ENCODE peak calls at places on chromosome 19, in five cellular contexts. T is transverse colon, R is ovary, Q is esophagus squamous epithelium, X is IMR-90. H is an unnamed sample. For H3K4me1 and H3K27me3, the result is how much of the 10 kb centered on the place peaks cover.

GRCh38 chr19:16141043-16141442 is 2.4 kb upstream of the HSH2D start:
- DNase-seq in X (no peak), R (no peak), Q (no peak), T (peak), H (no peak)

GRCh38 chr19:52522555-52522954 is 4.9 kb upstream of the ZNF808 start:
- DNase-seq in T (no peak), X (no peak), Q (no peak), R (no peak), H (no peak)

GRCh38 chr19:53772943-53773342 is 51.2 kb downstream of the NLRP12 start:
- DNase-seq in Q (no peak), X (peak), R (peak), T (peak), H (peak)

GRCh38 chr19:13104848-13105646 is 2.4 kb upstream of the LYL1 start:
- DNase-seq in R (no peak), X (no peak), Q (no peak), T (no peak), H (no peak)

GRCh38 chr19:34808566-34808965 is 35.6 kb upstream of the ZNF599 start:
- DNase-seq in T (no peak), X (peak), Q (no peak), R (no peak), H (no peak)

GRCh38 chr19:16324384-16325160 is at the start of gene KLF2:
- DNase-seq in X (peak), Q (peak), R (peak), T (peak), H (peak)

GRCh38 chr19:40604647-40605200 is 3.6 kb downstream of the LTBP4 start:
- DNase-seq in Q (no peak), X (no peak), R (peak), T (peak), H (peak)

GRCh38 chr19:42048992-42049391 is 21.0 kb downstream of the GRIK5 start:
- DNase-seq in T (peak), R (no peak), X (no peak), Q (no peak), H (no peak)

GRCh38 chr19:15293751-15294505 is 38.4 kb downstream of the BRD4 start:
- DNase-seq in Q (no peak), X (peak), T (no peak), R (no peak), H (no peak)

GRCh38 chr19:34432797-34433196 is 4.6 kb downstream of the UBA2 start:
- DNase-seq in T (no peak), R (peak), Q (no peak), X (no peak), H (no peak)

GRCh38 chr19:34475975-34476594 is 5.5 kb upstream of the WTIP start:
- DNase-seq in T (no peak), Q (no peak), R (peak), X (peak), H (no peak)

GRCh38 chr19:54030895-54031586 is 32.7 kb downstream of the VSTM1 start:
- DNase-seq in X (peak), Q (no peak), R (no peak), T (no peak), H (no peak)

GRCh38 chr19:49468746-49469447 is 5.1 kb upstream of the FLT3LG start:
- DNase-seq in X (no peak), R (no peak), T (peak), Q (peak), H (peak)

GRCh38 chr19:6091771-6092291 is 18.5 kb downstream of the RFX2 start:
- DNase-seq in X (peak), Q (no peak), T (peak), R (no peak), H (no peak)

GRCh38 chr19:48961051-48961649 is 4.0 kb upstream of the FTL start:
- DNase-seq in Q (no peak), R (no peak), T (peak), X (no peak), H (no peak)

GRCh38 chr19:46621191-46622117 is 3.4 kb downstream of the PTGIR start:
- DNase-seq in R (no peak), Q (no peak), T (no peak), X (peak), H (no peak)

GRCh38 chr19:36686365-36687213 is 823 bp upstream of the ZNF567 start:
- DNase-seq in X (peak), R (peak), Q (no peak), T (peak), H (peak)

GRCh38 chr19:48798937-48799336 is 11.9 kb downstream of the BCAT2 start:
- DNase-seq in Q (no peak), T (no peak), X (peak), R (no peak), H (no peak)

GRCh38 chr19:44644391-44645016 is 794 bp downstream of the PVR start:
- DNase-seq in X (peak), Q (no peak), R (peak), T (peak), H (peak)

GRCh38 chr19:32677657-32678056 is 2.0 kb downstream of the RGS9BP start:
- DNase-seq in Q (no peak), T (no peak), R (no peak), X (no peak), H (no peak)

GRCh38 chr19:19039901-19040300 is 6.5 kb downstream of the ARMC6 start:
- DNase-seq in R (no peak), X (no peak), Q (no peak), T (no peak), H (no peak)

GRCh38 chr19:15252398-15253018 is 20.3 kb upstream of the EPHX3 start:
- DNase-seq in R (no peak), T (no peak), Q (no peak), X (peak), H (no peak)

GRCh38 chr19:19224852-19225494 is 13.2 kb downstream of the NCAN start:
- DNase-seq in X (peak), R (peak), T (peak), Q (no peak), H (peak)

GRCh38 chr19:14072535-14073231 is at the start of gene MISP3:
- DNase-seq in X (no peak), R (no peak), Q (no peak), T (peak), H (peak)

GRCh38 chr19:19176950-19177349 is 6.9 kb upstream of the MEF2B start:
- DNase-seq in T (no peak), X (no peak), R (no peak), Q (no peak), H (no peak)

GRCh38 chr19:15155296-15155695 is 45.5 kb downstream of the NOTCH3 start:
- DNase-seq in Q (no peak), X (no peak), T (no peak), R (no peak), H (no peak)

GRCh38 chr19:16571283-16571682 is 932 bp downstream of the SLC35E1 start:
- DNase-seq in T (no peak), R (no peak), Q (no peak), X (peak), H (peak)

GRCh38 chr19:13441810-13442512 is 64.3 kb downstream of the CACNA1A start:
- DNase-seq in Q (no peak), X (peak), R (no peak), T (peak), H (peak)

GRCh38 chr19:7224205-7224833 is 69.9 kb downstream of the INSR start:
- DNase-seq in R (peak), Q (no peak), X (peak), T (peak), H (peak)

GRCh38 chr19:13492128-13492527 is 14.2 kb downstream of the CACNA1A start:
- DNase-seq in X (peak), Q (no peak), T (no peak), R (no peak), H (no peak)

DNA sequence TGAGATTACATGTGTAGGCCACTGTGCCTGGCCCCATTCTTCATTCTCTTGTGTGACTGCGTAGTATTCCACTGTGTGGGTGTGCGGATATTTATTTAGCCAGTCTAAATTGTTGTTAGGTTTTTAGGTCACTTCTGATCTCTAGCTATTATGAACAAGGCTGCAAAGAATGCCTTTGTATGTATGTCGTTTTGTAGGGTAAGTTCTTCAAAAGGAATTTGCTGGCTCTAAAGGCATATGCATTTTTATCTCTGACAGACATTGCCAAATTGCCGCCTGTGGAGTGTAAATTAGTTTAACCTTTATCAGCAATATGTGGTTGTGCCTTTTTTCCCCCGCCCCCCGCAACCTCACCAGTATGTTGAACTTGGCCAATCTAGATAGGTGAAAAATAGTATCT is 30.3 kb upstream of the EHD2 start:
- DNase-seq in X (peak), T (no peak), Q (no peak), R (no peak), H (no peak)
- H3K4me1 ChIP-seq in X (under half), T (under half), Q (under half), R (under half), H (under half)

GRCh38 chr19:11090264-11091032 is 1.2 kb downstream of the LDLR start:
- DNase-seq in T (peak), Q (peak), X (peak), R (peak), H (peak)

GRCh38 chr19:11087870-11088507 is 1.3 kb upstream of the LDLR start:
- DNase-seq in R (no peak), T (no peak), X (no peak), Q (no peak), H (no peak)

GRCh38 chr19:11088508-11089253 is 582 bp upstream of the LDLR start:
- DNase-seq in T (no peak), R (peak), Q (no peak), X (no peak), H (no peak)

GRCh38 chr19:11091343-11092153 is 2.3 kb downstream of the LDLR start:
- DNase-seq in T (peak), R (peak), Q (no peak), X (peak), H (peak)

GRCh38 chr19:11089254-11090013 is at the start of gene LDLR:
- DNase-seq in Q (no peak), T (peak), X (peak), R (peak), H (peak)
- TF ChIP-seq POLR2A in Q (peak), T (peak), X (peak), R (peak), H (peak)

GRCh38 chr19:56111601-56112312 is 9.3 kb downstream of the ZNF787 start:
- DNase-seq in R (no peak), Q (no peak), X (no peak), T (peak), H (peak)
- H3K27me3 ChIP-seq in R (under half), Q (under half), X (under half), T (under half), H (under half)

GRCh38 chr19:47716270-47716937 is 3.2 kb downstream of the EHD2 start:
- DNase-seq in X (no peak), T (no peak), Q (no peak), R (no peak), H (no peak)
- H3K4me1 ChIP-seq in X (under half), T (under half), Q (under half), R (under half), H (under half)

GRCh38 chr19:807627-808175 is 10.4 kb downstream of the PTBP1 start:
- DNase-seq in X (no peak), R (no peak), Q (no peak), T (no peak), H (no peak)
- TF ChIP-seq POLR2A in X (no peak), R (no peak), Q (no peak), T (no peak), H (no peak)

DNA sequence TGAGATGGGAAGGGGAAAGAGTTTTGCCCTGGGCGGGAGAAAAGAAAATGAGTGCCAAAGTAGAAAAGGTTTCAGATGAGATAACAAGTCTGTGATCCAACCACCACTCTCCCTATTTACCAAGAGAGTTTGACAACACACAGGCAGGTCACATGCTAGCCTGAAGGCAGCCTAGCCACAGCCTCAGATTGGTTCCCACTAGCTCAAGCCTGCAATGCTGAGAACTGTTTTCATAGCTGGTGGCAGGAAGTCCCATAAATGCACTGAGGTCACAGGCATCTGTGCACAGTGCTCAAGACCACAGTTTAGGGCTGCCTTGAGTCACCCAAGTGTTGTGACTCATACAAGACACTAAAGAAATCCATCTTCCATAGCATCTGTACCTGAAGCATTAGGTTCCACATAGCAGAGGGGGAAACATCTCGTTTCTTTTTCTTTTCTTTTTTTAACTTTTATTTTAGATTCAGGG is 18.5 kb upstream of the POP4 start:
- DNase-seq in X (peak), T (peak), R (no peak), Q (no peak), H (no peak)
- H3K27me3 ChIP-seq in X (under half), T (under half), R (under half), Q (under half), H (under half)

GRCh38 chr19:31339405-31339804 is 9.8 kb downstream of the TSHZ3 start:
- DNase-seq in Q (no peak), R (no peak), X (no peak), T (no peak), H (no peak)

GRCh38 chr19:31338069-31338767 is 11.0 kb downstream of the TSHZ3 start:
- DNase-seq in R (peak), X (peak), T (peak), Q (no peak), H (peak)

GRCh38 chr19:31337007-31337914 is 12.0 kb downstream of the TSHZ3 start:
- DNase-seq in R (no peak), X (no peak), T (no peak), Q (no peak), H (no peak)

GRCh38 chr19:31342926-31343325 is 6.3 kb downstream of the TSHZ3 start:
- DNase-seq in R (no peak), X (no peak), T (no peak), Q (no peak), H (no peak)

GRCh38 chr19:31340059-31341025 is 8.9 kb downstream of the TSHZ3 start:
- DNase-seq in R (no peak), T (no peak), X (peak), Q (no peak), H (no peak)
- H3K4me1 ChIP-seq in R (under half), T (under half), X (under half), Q (under half), H (under half)

DNA sequence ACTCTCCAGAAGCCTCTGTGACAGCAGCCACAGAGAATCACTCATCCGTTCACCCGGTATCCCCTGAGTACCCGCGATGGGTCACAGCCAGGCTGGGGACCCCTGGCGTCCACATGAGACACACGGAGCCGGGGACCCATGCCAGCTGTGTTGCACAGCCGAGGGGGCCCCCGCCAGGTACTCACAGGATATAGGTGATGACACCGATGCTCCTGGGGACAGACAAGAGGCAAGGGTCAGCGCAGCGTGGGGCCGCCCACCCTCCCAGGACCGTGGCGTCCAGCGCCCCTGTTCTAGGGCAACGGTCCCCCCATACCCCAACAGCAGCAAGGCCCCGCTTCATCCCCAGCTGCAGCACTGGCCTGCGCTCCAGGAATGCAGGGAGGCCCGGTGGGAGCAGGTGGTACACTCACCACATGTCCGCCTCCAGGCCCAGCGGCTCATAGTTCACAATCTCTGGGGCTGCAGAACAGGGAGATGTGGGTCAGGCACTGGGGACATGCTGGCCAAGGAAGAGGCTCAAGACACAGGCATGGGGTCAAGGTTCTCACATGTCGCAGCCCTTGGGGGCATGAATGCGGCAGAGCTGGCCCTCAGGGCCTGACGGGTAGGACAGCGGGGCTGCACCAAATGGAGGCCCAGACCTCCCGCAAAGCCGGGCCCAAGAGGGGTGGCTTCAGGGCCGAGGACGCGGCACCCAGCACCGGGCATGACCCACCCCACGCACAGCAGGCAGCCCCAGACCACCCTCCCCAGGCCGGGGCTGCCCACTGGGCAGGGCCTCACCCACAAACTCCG is 7.2 kb downstream of the DAPK3 start:
- DNase-seq in T (no peak), X (no peak), R (no peak), Q (no peak), H (no peak)
- TF ChIP-seq POLR2A in T (no peak), X (no peak), R (no peak), Q (no peak), H (no peak)

GRCh38 chr19:17648786-17649185 is 39.4 kb downstream of the UNC13A start:
- DNase-seq in X (no peak), R (no peak), T (no peak), Q (no peak), H (no peak)

GRCh38 chr19:17642656-17643055 is 45.5 kb downstream of the UNC13A start:
- DNase-seq in Q (no peak), R (no peak), T (no peak), X (no peak), H (no peak)

GRCh38 chr19:17648097-17648660 is 40.0 kb downstream of the UNC13A start:
- DNase-seq in Q (no peak), T (no peak), R (no peak), X (no peak), H (no peak)

GRCh38 chr19:17645339-17645963 is 42.7 kb downstream of the UNC13A start:
- DNase-seq in Q (no peak), R (no peak), T (no peak), X (no peak), H (no peak)

DNA sequence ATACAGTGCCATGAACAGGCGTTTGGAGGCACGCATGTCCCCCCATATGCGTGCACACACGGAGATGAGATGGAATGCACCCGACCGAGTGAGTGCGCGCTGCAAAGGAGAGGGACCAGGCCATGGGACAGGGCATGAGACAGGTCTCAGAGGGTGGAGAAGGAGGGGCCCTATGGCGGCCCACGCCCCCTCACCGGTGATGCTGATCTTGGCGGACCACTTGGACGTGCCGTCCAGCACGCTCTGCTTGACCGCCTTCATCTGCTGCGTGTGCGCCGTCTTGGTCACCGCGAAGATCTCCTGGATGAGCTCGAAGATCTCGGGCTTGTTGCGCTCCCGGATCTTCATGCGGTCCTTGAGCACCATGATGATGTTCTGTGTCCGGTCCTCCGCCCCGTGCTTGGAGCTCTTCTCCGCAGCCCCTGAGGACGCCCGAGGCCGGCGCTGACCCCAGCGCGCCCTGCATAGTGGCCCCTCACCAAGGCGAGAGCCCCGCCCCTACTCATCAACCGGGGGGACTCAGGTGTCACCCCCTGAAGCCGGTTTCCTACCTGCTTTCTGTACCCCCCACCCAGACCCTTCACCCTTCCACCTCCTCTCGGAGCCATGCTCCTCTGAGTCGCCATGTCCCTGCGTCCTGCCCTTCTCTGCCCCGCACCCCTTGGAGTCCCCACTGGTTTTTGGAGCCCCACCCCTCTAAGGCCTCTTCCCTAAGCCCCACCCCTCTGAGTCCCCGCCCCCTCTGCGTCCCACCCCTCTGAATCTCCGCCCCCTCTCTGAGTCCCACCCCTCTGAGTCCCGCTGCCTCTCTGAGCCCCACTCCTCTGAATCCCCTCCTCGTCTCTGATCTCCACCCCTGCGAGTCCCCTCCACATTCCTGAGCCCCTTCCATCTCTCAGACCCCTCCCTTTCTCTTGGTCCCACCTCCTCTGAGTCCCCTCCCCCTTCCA is 40.8 kb downstream of the UNC13A start:
- DNase-seq in X (no peak), T (no peak), R (no peak), Q (no peak), H (no peak)
- H3K27me3 ChIP-seq in X (under half), T (under half), R (under half), Q (under half), H (under half)

H was measured in body of pancreas.